ENCODE peak calls at places on chromosomes 5 and 9, in six cellular contexts. W is body of pancreas, R is NCI-H1105, A is EL, L is RCC 7860, H is iris pigment epithelial cell. O is an unnamed sample.

GRCh38 chr5:108418172-108418571 is 36.3 kb upstream of the FBXL17 start:
- DNase-seq in W (no peak), A (no peak), H (no peak), L (no peak), R (no peak), O (no peak)

GRCh38 chr5:42811591-42812392 is at the start of gene SELENOP:
- DNase-seq in H (peak; percentile 17), A (no peak), W (peak; percentile 81), R (peak; percentile 57), L (no peak), O (peak; percentile 84)

GRCh38 chr5:122465994-122466393 is 154.0 kb downstream of the SNCAIP start:
- DNase-seq in R (no peak), H (no peak), W (no peak), L (no peak), A (no peak), O (no peak)

GRCh38 chr5:172097356-172097755 is 90.7 kb downstream of the STK10 start:
- DNase-seq in R (no peak), L (no peak), W (no peak), A (no peak), H (no peak), O (no peak)

GRCh38 chr5:83036991-83037390 is 40.2 kb downstream of the TMEM167A start:
- DNase-seq in R (no peak), H (no peak), W (no peak), A (no peak), L (no peak), O (no peak)

GRCh38 chr9:27599521-27600234 is 26.4 kb upstream of the C9orf72 start:
- DNase-seq in A (no peak), L (no peak), H (no peak), W (no peak), R (no peak), O (no peak)

GRCh38 chr9:16579872-16580432 is 290.5 kb downstream of the BNC2 start:
- DNase-seq in R (no peak), L (no peak), A (no peak), W (no peak), H (peak; percentile 45), O (no peak)

GRCh38 chr5:52956915-52957747 is 32.0 kb upstream of the ITGA2 start:
- DNase-seq in L (no peak), H (no peak), W (no peak), A (peak; percentile 22), R (no peak), O (no peak)

GRCh38 chr5:145797336-145797735 is 37.8 kb downstream of the PRELID2 start:
- DNase-seq in W (no peak), A (peak; percentile 63), H (peak; percentile 66), R (no peak), L (peak; percentile 53), O (no peak)

GRCh38 chr9:115978739-115979138 is 174.9 kb upstream of the PAPPA start:
- DNase-seq in A (no peak), W (peak; percentile 43), R (no peak), H (peak; percentile 89), L (no peak), O (no peak)

GRCh38 chr5:160837749-160838593 is 14.0 kb downstream of the ATP10B start:
- DNase-seq in R (no peak), H (no peak), L (no peak), W (no peak), A (no peak), O (no peak)

GRCh38 chr5:179258922-179259730 is 86.1 kb downstream of the ADAMTS2 start:
- DNase-seq in R (no peak), L (peak; percentile 95), A (peak; percentile 99), H (no peak), W (no peak), O (no peak)

GRCh38 chr9:129664664-129665007 is 811 bp upstream of the PRRX2 start:
- DNase-seq in R (no peak), A (no peak), H (no peak), W (no peak), L (no peak), O (no peak)

GRCh38 chr5:138849439-138849838 is 25.7 kb downstream of the LRRTM2 start:
- DNase-seq in W (no peak), H (peak; percentile 38), L (no peak), A (peak; percentile 60), R (no peak), O (peak; percentile 23)